ENCODE peak calls at places on chromosomes 6 and 20, in four cellular contexts. H is MV-4-11, S is AG09319, A is M059J. E is an unnamed sample.
A peak's percentile ranks its signal among the peaks of the same experiment; 100 is the strongest.

GRCh38 chr6:15473741-15474161 is 189.1 kb downstream of the DTNBP1 start:
- DNase-seq in H (peak; percentile 57), S (peak; percentile 59), A (peak; percentile 99), E (peak; percentile 67)

GRCh38 chr20:58084566-58084965 is 143.9 kb downstream of the ANKRD60 start:
- DNase-seq in H (no peak), S (no peak), A (no peak), E (no peak)

GRCh38 chr6:35024601-35025054 is 116.5 kb downstream of the TCP11 start:
- DNase-seq in H (peak; percentile 28), S (no peak), A (peak; percentile 73), E (no peak)

GRCh38 chr20:17614812-17615644 is 45.2 kb downstream of the DSTN start:
- DNase-seq in H (peak; percentile 79), S (no peak), A (no peak), E (no peak)

GRCh38 chr6:142943746-142944125 is 1.2 kb downstream of the HIVEP2 start:
- DNase-seq in H (peak; percentile 13), S (no peak), A (peak; percentile 43), E (no peak)

GRCh38 chr6:20092071-20092566 is 120.2 kb downstream of the MBOAT1 start:
- DNase-seq in H (peak; percentile 78), S (peak; percentile 20), A (peak; percentile 69), E (peak; percentile 17)

GRCh38 chr20:58911970-58912369 is 59.5 kb downstream of the GNAS start:
- DNase-seq in H (no peak), S (no peak), A (peak; percentile 22), E (no peak)

GRCh38 chr6:156827382-156827781 is 50.2 kb downstream of the ARID1B start:
- DNase-seq in H (no peak), S (no peak), A (peak; percentile 31), E (no peak)

GRCh38 chr6:15301179-15302006 is 55.5 kb downstream of the JARID2 start:
- DNase-seq in H (no peak), S (no peak), A (no peak), E (no peak)

GRCh38 chr20:46438156-46438750 is 31.8 kb upstream of the ELMO2 start:
- DNase-seq in H (peak; percentile 47), S (no peak), A (peak; percentile 54), E (peak; percentile 5)

GRCh38 chr20:3785240-3786125 is 1.1 kb downstream of the CENPB start:
- DNase-seq in H (no peak), S (no peak), A (no peak), E (no peak)

GRCh38 chr6:166721576-166721975 is 94.5 kb upstream of the RPS6KA2 start:
- DNase-seq in H (no peak), S (no peak), A (no peak), E (no peak)

GRCh38 chr20:4748847-4749246 is 27.1 kb downstream of the PRND start:
- DNase-seq in H (no peak), S (no peak), A (no peak), E (no peak)

GRCh38 chr20:37492096-37492625 is 28.9 kb upstream of the NNAT start:
- DNase-seq in H (peak; percentile 48), S (no peak), A (no peak), E (no peak)

GRCh38 chr6:164845773-164846172 is 463.6 kb downstream of the C6orf118 start:
- DNase-seq in H (no peak), S (no peak), A (no peak), E (no peak)

GRCh38 chr6:155315516-155315871 is 1.2 kb upstream of the TFB1M start:
- DNase-seq in H (no peak), S (no peak), A (peak; percentile 43), E (no peak)

GRCh38 chr6:168968228-168968627 is 285.4 kb downstream of the THBS2 start:
- DNase-seq in H (peak; percentile 98), S (peak; percentile 90), A (peak; percentile 98), E (peak; percentile 98)

GRCh38 chr6:14705841-14706377 is 540.0 kb upstream of the JARID2 start:
- DNase-seq in H (no peak), S (no peak), A (no peak), E (no peak)

GRCh38 chr6:45555981-45556771 is 178.4 kb upstream of the SUPT3H start:
- DNase-seq in H (no peak), S (peak; percentile 34), A (peak; percentile 55), E (no peak)